ENCODE peak calls at places on chromosomes 16 and 17, in five cellular contexts. A is SK-N-SH, Z is GM12878, C is HCT116, V is K562. G is an unnamed sample.

GRCh38 chr16:67781548-67781921 is 24.8 kb downstream of the RANBP10 start:
- DNase-seq in A (no peak), Z (no peak), V (peak), C (no peak), G (no peak)

GRCh38 chr16:54812229-54812628 is 118.4 kb upstream of the IRX5 start:
- DNase-seq in Z (no peak), A (no peak), C (no peak), V (no peak), G (no peak)

GRCh38 chr16:68265078-68265925 is 976 bp downstream of the SLC7A6 start:
- DNase-seq in Z (no peak), C (peak), V (peak), A (peak), G (peak)

GRCh38 chr17:6506679-6507231 is 49.6 kb downstream of the PITPNM3 start:
- DNase-seq in A (no peak), C (peak), Z (no peak), V (no peak), G (peak)

GRCh38 chr16:1810536-1810935 is 16.1 kb downstream of the HAGH start:
- DNase-seq in V (no peak), Z (no peak), A (no peak), C (no peak), G (no peak)

GRCh38 chr16:88772871-88773811 is 11.9 kb downstream of the PIEZO1 start:
- DNase-seq in C (no peak), A (no peak), Z (no peak), V (peak), G (no peak)

GRCh38 chr17:19709841-19710240 is 6.5 kb downstream of the SLC47A2 start:
- DNase-seq in C (no peak), Z (no peak), A (no peak), V (no peak), G (no peak)

GRCh38 chr17:44004077-44004760 is at the start of gene NAGS:
- DNase-seq in V (peak), A (peak), Z (no peak), C (no peak), G (no peak)

GRCh38 chr17:8939496-8940334 is 25.8 kb downstream of the PIK3R5 start:
- DNase-seq in V (no peak), Z (peak), A (no peak), C (no peak), G (no peak)

GRCh38 chr17:80742091-80742490 is 197.5 kb downstream of the RPTOR start:
- DNase-seq in V (no peak), Z (no peak), C (no peak), A (no peak), G (no peak)

GRCh38 chr17:76547183-76547641 is 7.4 kb downstream of the PRCD start:
- DNase-seq in C (no peak), V (peak), A (peak), Z (no peak), G (peak)

GRCh38 chr16:57735755-57736418 is at the start of gene KATNB1:
- DNase-seq in C (no peak), V (no peak), A (no peak), Z (no peak), G (no peak)

GRCh38 chr17:6924121-6924676 is 71.7 kb upstream of the ALOX12 start:
- DNase-seq in A (no peak), V (no peak), Z (no peak), C (no peak), G (no peak)

GRCh38 chr17:39652635-39653315 is 12.4 kb upstream of the TCAP start:
- DNase-seq in A (no peak), Z (no peak), V (no peak), C (no peak), G (no peak)

GRCh38 chr16:88870608-88871348 is 4.3 kb upstream of the PABPN1L start:
- DNase-seq in A (no peak), V (peak), C (no peak), Z (no peak), G (no peak)

GRCh38 chr17:76540381-76541300 is 797 bp downstream of the PRCD start:
- DNase-seq in C (peak), Z (no peak), A (peak), V (peak), G (peak)

GRCh38 chr16:88505405-88506082 is 52.5 kb downstream of the ZFPM1 start:
- DNase-seq in A (peak), Z (no peak), V (no peak), C (peak), G (peak)

GRCh38 chr17:68204736-68205135 is 43.1 kb upstream of the AMZ2 start:
- DNase-seq in C (no peak), A (no peak), Z (no peak), V (no peak), G (peak)

GRCh38 chr16:29680180-29680598 is 1.2 kb downstream of the QPRT start:
- DNase-seq in A (no peak), Z (no peak), V (no peak), C (no peak), G (no peak)

GRCh38 chr17:79085154-79085920 is 10.7 kb downstream of the ENGASE start:
- DNase-seq in Z (no peak), C (no peak), V (no peak), A (no peak), G (no peak)

GRCh38 chr16:13931845-13932244 is 11.9 kb downstream of the ERCC4 start:
- DNase-seq in Z (no peak), C (no peak), A (no peak), V (no peak), G (no peak)
- TF ChIP-seq REST in Z (no peak), C (no peak), A (no peak), V (no peak), G (no peak)

DNA sequence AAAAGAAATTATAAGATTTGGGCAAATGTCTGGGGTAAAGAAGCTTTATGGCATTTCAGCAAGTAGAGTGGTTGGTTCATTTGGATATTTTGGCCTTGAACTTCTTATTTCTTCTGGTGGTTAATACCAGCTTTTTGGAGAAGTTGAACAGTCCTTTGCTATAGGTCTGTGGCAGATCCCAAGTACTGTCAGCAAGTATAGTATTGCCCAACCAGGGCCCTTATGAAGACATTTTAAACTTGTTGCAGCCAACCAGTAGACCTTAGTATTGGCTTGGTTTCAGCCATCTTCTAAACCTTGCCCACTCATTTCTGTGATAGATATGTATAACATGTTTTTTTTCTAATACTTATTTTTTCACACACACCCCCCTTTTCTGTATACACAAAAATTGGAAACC is 2.2 kb downstream of the SP2 start:
- DNase-seq in A (no peak), V (no peak), Z (no peak), C (no peak), G (no peak)
- TF ChIP-seq RAD21 in A (no peak), V (no peak), Z (no peak), C (no peak), G (no peak)

DNA sequence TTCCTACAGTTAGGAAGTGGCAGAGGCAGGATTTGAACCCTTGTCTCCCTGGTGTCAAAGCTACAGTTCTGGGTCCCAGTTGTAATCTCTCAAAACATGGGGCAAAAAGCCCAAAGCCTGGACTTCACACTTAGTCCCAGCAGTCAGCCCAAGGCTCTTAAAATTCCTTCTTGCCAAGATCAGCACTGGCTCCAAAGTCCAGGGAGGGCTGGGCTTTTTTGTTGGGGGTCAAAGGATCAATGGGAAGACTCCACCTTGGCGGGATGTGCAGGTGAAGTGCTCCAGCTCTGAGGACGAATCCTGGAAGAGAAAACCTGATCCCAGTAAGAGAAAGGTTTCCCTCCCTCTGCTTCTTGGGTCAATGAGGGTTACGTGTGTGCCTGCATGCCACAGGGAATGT is 195.5 kb downstream of the HAPSTR1 start:
- DNase-seq in Z (no peak), A (no peak), C (no peak), V (no peak), G (no peak)
- TF ChIP-seq REST in Z (no peak), A (no peak), C (no peak), V (no peak), G (no peak)

GRCh38 chr17:17851603-17852002 is 14.8 kb upstream of the SREBF1 start:
- DNase-seq in Z (no peak), V (no peak), C (no peak), A (no peak), G (no peak)

GRCh38 chr17:17851101-17851500 is 14.3 kb upstream of the SREBF1 start:
- DNase-seq in A (no peak), C (no peak), V (no peak), Z (no peak), G (no peak)

GRCh38 chr17:17848311-17848710 is 11.5 kb upstream of the SREBF1 start:
- DNase-seq in C (no peak), V (no peak), A (no peak), Z (no peak), G (no peak)

GRCh38 chr17:17849147-17849820 is 12.5 kb upstream of the SREBF1 start:
- DNase-seq in C (no peak), A (no peak), Z (peak), V (peak), G (no peak)

DNA sequence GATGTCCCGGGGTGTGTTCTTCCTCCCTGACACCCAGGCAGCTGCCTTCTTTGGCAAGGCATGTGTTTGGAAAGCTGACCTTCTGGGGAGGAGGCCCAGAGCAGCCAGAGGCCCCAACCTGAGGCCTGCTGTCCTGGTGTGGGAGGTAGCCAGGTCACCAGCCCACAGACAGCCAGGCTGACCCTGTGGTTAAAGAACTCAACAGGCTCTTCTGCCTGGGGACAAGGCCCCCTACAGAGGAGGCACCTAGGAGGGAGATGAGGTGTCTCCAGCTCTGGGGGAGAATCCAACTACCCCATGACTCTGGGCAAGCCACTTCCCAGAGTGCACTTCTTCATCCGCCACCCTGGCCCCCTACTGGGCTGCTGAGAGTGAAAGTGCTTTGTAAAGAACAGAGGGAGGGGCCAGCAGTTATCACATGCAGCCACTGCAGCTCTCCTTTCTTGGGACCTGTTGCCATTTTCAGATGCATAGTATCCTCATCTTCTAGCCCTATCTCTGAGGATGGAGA is 13.1 kb upstream of the SREBF1 start:
- DNase-seq in A (peak), C (no peak), V (peak), Z (peak), G (peak)
- TF ChIP-seq RAD21 in A (no peak), C (no peak), V (no peak), Z (no peak), G (no peak)

GRCh38 chr17:77686903-77687302 is 271.6 kb upstream of the TNRC6C start:
- DNase-seq in C (no peak), Z (no peak), A (no peak), V (no peak), G (no peak)

GRCh38 chr17:77685881-77686486 is 272.5 kb upstream of the TNRC6C start:
- DNase-seq in C (no peak), V (no peak), Z (no peak), A (no peak), G (no peak)

GRCh38 chr17:77687417-77687816 is 271.1 kb upstream of the TNRC6C start:
- DNase-seq in Z (no peak), V (no peak), A (no peak), C (no peak), G (no peak)

GRCh38 chr17:77688369-77688768 is 270.1 kb upstream of the TNRC6C start:
- DNase-seq in Z (no peak), V (no peak), A (no peak), C (no peak), G (no peak)

DNA sequence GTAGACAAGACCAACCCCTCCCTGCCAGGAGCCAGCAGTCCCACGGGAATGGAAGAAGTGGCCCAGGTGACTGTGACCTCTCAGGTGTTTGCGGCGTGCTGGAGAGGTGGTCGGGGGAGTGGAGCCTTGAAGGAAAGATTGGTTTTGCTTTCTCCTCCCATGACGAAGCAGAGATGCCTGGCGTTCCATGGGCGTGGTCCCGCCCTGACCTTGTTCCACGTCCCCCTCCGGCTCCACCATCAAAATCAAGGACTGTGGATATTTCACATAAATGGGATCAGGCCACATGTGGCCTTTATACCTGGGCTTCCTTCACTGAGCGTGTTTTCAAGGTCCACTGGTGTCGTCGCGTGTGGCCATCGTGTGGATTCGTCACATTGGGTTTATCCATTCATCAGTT is 270.6 kb upstream of the TNRC6C start:
- DNase-seq in A (no peak), V (no peak), C (no peak), Z (no peak), G (no peak)
- TF ChIP-seq REST in A (no peak), V (no peak), C (no peak), Z (no peak), G (no peak)